ENCODE peak calls at places on chromosomes 5 and 9, in ten cellular contexts. E is lower lobe of right lung, P is fibroblast of lung, Q is tibial nerve, M is hepatocyte, O is esophagus squamous epithelium, C is stomach, N is mammary epithelial cell, G is WERI-Rb-1, S is left ventricle myocardium inferior. W is an unnamed sample. For H3K27me3, the result is how much of the 10 kb centered on the place peaks cover.

GRCh38 chr9:69542942-69543704 is 129.0 kb downstream of the APBA1 start:
- DNase-seq in Q (no peak), S (peak), O (no peak), C (no peak), E (no peak), G (no peak), N (no peak), P (no peak), M (no peak), W (no peak)

GRCh38 chr5:73528248-73528647 is 30.0 kb downstream of the BTF3 start:
- DNase-seq in N (no peak), G (no peak), M (no peak), O (no peak), P (no peak), C (no peak), S (no peak), Q (no peak), E (no peak), W (no peak)

GRCh38 chr5:180180846-180181245 is 28.2 kb downstream of the RASGEF1C start:
- DNase-seq in M (no peak), C (no peak), G (no peak), Q (no peak), P (no peak), O (no peak), S (no peak), E (no peak), N (no peak), W (no peak)

GRCh38 chr9:112793213-112793810 is 42.8 kb downstream of the SNX30 start:
- DNase-seq in G (peak), P (peak), O (no peak), S (peak), N (peak), E (peak), Q (peak), M (peak), C (peak), W (peak)

GRCh38 chr5:135208555-135209494 is 174.8 kb upstream of the PITX1 start:
- DNase-seq in Q (no peak), S (no peak), N (peak), O (no peak), E (no peak), P (peak), C (peak), M (peak), G (peak), W (peak)

GRCh38 chr5:159182691-159183090 is 26.7 kb downstream of the RNF145 start:
- DNase-seq in O (no peak), G (no peak), M (no peak), Q (no peak), E (no peak), N (no peak), P (peak), C (no peak), S (no peak), W (peak)

GRCh38 chr5:33115467-33115866 is 325.3 kb upstream of the TARS1 start:
- DNase-seq in Q (no peak), C (no peak), M (no peak), N (no peak), S (no peak), P (no peak), E (no peak), O (no peak), G (no peak), W (no peak)

GRCh38 chr5:68343421-68343826 is 127.9 kb downstream of the PIK3R1 start:
- DNase-seq in Q (no peak), S (peak), G (no peak), O (no peak), C (peak), N (peak), M (peak), P (peak), E (no peak), W (peak)

GRCh38 chr5:14547660-14548059 is 33.9 kb upstream of the OTULINL start:
- DNase-seq in S (no peak), Q (no peak), N (no peak), P (no peak), G (no peak), C (no peak), E (no peak), M (no peak), O (no peak), W (no peak)

GRCh38 chr9:23821400-23822181 is 4.4 kb downstream of the ELAVL2 start:
- DNase-seq in O (no peak), E (no peak), C (peak), Q (no peak), G (peak), S (no peak), M (peak), N (peak), P (no peak), W (no peak)

GRCh38 chr9:36721846-36722588 is 149.3 kb downstream of the MELK start:
- DNase-seq in Q (peak), M (peak), S (no peak), N (no peak), G (no peak), E (peak), P (no peak), C (no peak), O (no peak), W (no peak)

GRCh38 chr5:148827723-148828122 is 1.3 kb downstream of the ADRB2 start:
- DNase-seq in S (no peak), G (no peak), Q (no peak), P (no peak), E (no peak), O (no peak), M (peak), N (peak), C (no peak), W (peak)

GRCh38 chr9:125409637-125410521 is 148.3 kb downstream of the GAPVD1 start:
- DNase-seq in E (no peak), P (no peak), M (no peak), O (no peak), S (no peak), N (no peak), G (peak), C (no peak), Q (no peak), W (peak)

GRCh38 chr5:135310328-135310989 is 88.6 kb downstream of the MACROH2A1 start:
- DNase-seq in M (peak), O (no peak), P (peak), S (no peak), E (no peak), N (peak), Q (no peak), C (no peak), G (no peak), W (peak)

GRCh38 chr9:100285080-100285479 is 67.7 kb downstream of the TEX10 start:
- DNase-seq in S (no peak), P (no peak), N (no peak), C (no peak), E (no peak), M (no peak), O (no peak), G (no peak), Q (no peak), W (no peak)

GRCh38 chr5:65021527-65022226 is 252.9 kb downstream of the CWC27 start:
- DNase-seq in G (no peak), C (no peak), S (no peak), Q (no peak), P (no peak), M (no peak), O (no peak), N (no peak), E (no peak), W (no peak)

GRCh38 chr5:65015767-65016166 is 247.0 kb downstream of the CWC27 start:
- DNase-seq in N (no peak), C (no peak), G (no peak), E (no peak), Q (no peak), M (no peak), O (no peak), P (no peak), S (no peak), W (no peak)

GRCh38 chr5:65017636-65018035 is 248.9 kb downstream of the CWC27 start:
- DNase-seq in O (no peak), C (no peak), P (no peak), Q (no peak), M (no peak), E (no peak), N (no peak), S (no peak), G (no peak), W (no peak)

GRCh38 chr5:65020492-65020891 is 251.8 kb downstream of the CWC27 start:
- DNase-seq in C (no peak), Q (no peak), O (no peak), S (no peak), E (no peak), M (no peak), P (no peak), G (no peak), N (peak), W (no peak)

DNA sequence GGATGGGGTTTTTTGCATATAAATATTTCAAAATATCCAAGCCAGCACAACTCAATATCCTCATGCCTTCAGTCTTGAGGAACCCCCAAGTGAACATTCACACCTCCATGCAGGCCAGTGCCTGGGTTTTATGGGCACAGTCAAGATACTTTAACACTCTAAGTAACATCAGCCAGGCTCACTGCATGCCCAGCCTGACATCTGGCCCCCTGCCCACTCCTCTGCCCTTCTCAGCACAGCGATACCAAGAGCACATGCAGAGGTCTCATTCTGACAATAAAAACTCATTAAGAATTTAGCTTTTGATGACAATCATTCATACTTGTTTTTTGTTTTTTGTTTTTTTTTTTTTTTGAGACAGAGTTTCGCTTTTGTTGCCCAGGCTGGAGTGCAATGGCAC is 250.0 kb downstream of the CWC27 start:
- DNase-seq in O (no peak), P (no peak), Q (no peak), S (peak), G (no peak), E (no peak), N (no peak), C (no peak), M (no peak), W (no peak)
- TF ChIP-seq CTCF in O (no peak), P (no peak), Q (no peak), S (no peak), G (no peak), E (no peak), N (no peak), C (no peak), M (no peak), W (no peak)

GRCh38 chr5:11384441-11385250 is 519.6 kb downstream of the CTNND2 start:
- DNase-seq in C (peak), E (peak), O (no peak), P (no peak), S (no peak), Q (no peak), M (peak), N (peak), G (peak), W (no peak)
- H3K4me3 ChIP-seq in C (peak), E (peak), O (peak), P (no peak), S (peak), Q (peak), M (peak), N (peak), G (peak), W (no peak)

GRCh38 chr9:89577363-89577762 is 27.4 kb upstream of the GADD45G start:
- DNase-seq in Q (no peak), P (no peak), C (no peak), G (no peak), M (no peak), O (no peak), N (no peak), S (no peak), E (no peak), W (no peak)

GRCh38 chr9:89574309-89574708 is 30.5 kb upstream of the GADD45G start:
- DNase-seq in C (no peak), P (no peak), E (no peak), O (no peak), M (no peak), S (no peak), G (no peak), Q (no peak), N (no peak), W (no peak)

GRCh38 chr9:89579741-89580395 is 24.9 kb upstream of the GADD45G start:
- DNase-seq in N (no peak), G (no peak), S (no peak), M (no peak), E (no peak), C (no peak), O (no peak), Q (no peak), P (no peak), W (no peak)

GRCh38 chr9:89576404-89576824 is 28.4 kb upstream of the GADD45G start:
- DNase-seq in E (no peak), Q (no peak), G (no peak), M (peak), S (no peak), P (peak), O (no peak), C (no peak), N (no peak), W (peak)
- H3K27me3 ChIP-seq in E (under half), Q (under half), G (under half), M (under half), S (half or more), P (under half), O (under half), C (under half), N (under half), W (under half)

GRCh38 chr9:80504525-80505235 is 932.9 kb downstream of the TLE4 start:
- DNase-seq in M (no peak), O (no peak), Q (no peak), G (no peak), P (peak), E (no peak), N (no peak), C (no peak), S (no peak), W (no peak)
- TF ChIP-seq CTCF in M (no peak), O (no peak), Q (no peak), G (no peak), P (no peak), E (no peak), N (no peak), C (no peak), S (no peak), W (no peak)

DNA sequence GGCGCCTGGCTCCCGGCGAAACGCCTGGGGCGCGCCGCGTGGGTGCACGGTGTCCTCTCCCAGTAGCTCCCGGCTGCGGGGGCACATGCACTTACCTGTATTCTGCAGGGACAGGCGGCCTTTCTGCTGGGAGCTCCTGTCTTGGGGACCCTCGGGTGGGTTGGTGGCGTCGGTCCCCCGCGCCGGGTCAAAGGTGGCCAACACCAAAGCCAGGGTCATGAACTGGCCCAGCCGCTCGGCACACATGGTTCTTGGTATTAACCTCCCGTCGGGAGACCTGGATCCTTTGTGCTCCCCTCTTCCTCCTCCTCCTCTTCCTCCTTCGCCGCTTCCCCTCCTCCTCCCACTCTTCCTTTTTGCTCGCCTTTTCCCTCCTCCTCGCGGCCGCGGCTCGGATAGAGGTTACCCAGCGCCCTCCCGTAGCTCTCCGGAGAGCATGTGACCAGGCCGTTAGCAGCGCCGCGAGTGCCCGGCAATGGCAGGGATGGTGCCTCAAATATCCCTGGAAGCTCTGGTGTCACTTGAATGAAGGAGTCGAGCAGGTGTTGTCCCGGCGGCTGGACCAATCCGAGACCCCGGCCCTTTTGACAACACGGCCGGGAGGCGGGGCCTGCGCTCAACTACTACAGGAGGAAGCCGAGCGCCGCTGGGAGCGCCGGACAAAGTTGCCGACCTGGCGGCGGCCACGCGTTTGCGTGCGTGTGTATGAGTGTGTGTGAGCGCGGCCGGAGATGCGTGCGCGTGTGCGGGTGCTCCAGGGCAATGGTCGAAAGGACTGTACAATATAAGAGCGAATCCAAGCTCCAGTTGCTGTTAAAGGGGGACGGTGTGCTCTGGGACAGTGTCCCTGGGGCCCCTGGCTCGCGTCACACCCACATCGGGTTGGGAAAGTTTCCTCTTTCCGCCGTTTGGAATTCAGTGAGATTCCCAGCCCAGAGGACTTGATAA is at the start of gene STC2:
- DNase-seq in S (peak), E (peak), N (peak), C (peak), O (no peak), M (peak), Q (no peak), P (peak), G (peak), W (peak)
- H3K4me3 ChIP-seq in S (peak), E (peak), N (peak), C (peak), O (peak), M (peak), Q (peak), P (peak), G (peak), W (peak)